ENCODE peak calls at places on chromosomes 16 and 17, in five cellular contexts. One of them, this sample, is unnamed.
A peak's percentile ranks its signal among the peaks of the same experiment; 100 is the strongest.

GRCh38 chr16:30875881-30876791 is 17.7 kb downstream of the BCL7C start:
- DNase-seq in astrocyte of the spinal cord: no peak
- DNase-seq in fibroblast of mammary gland: peak; percentile 9
- DNase-seq in tibial artery: no peak
- DNase-seq in left ventricle myocardium inferior: no peak
- DNase-seq in this sample: no peak

GRCh38 chr17:56821847-56822534 is 11.7 kb downstream of the C17orf67 start:
- DNase-seq in astrocyte of the spinal cord: no peak
- DNase-seq in fibroblast of mammary gland: no peak
- DNase-seq in tibial artery: no peak
- DNase-seq in left ventricle myocardium inferior: no peak
- DNase-seq in this sample: no peak

GRCh38 chr17:29039764-29040598 is 3.0 kb upstream of the PIPOX start:
- DNase-seq in astrocyte of the spinal cord: peak; percentile 90
- DNase-seq in fibroblast of mammary gland: peak; percentile 85
- DNase-seq in tibial artery: no peak
- DNase-seq in left ventricle myocardium inferior: no peak
- DNase-seq in this sample: peak; percentile 94

GRCh38 chr16:19524356-19524865 is 669 bp downstream of the CCP110 start:
- DNase-seq in astrocyte of the spinal cord: peak; percentile 2
- DNase-seq in fibroblast of mammary gland: no peak
- DNase-seq in tibial artery: no peak
- DNase-seq in left ventricle myocardium inferior: no peak
- DNase-seq in this sample: no peak

GRCh38 chr17:29116652-29117439 is 63.4 kb downstream of the MYO18A start:
- DNase-seq in astrocyte of the spinal cord: peak; percentile 66
- DNase-seq in fibroblast of mammary gland: peak; percentile 67
- DNase-seq in tibial artery: peak; percentile 80
- DNase-seq in left ventricle myocardium inferior: peak; percentile 83
- DNase-seq in this sample: no peak

GRCh38 chr16:23432176-23433128 is 20.5 kb downstream of the COG7 start:
- DNase-seq in astrocyte of the spinal cord: no peak
- DNase-seq in fibroblast of mammary gland: no peak
- DNase-seq in tibial artery: no peak
- DNase-seq in left ventricle myocardium inferior: no peak
- DNase-seq in this sample: no peak

GRCh38 chr16:84569382-84569987 is 48.4 kb downstream of the COTL1 start:
- DNase-seq in astrocyte of the spinal cord: no peak
- DNase-seq in fibroblast of mammary gland: no peak
- DNase-seq in tibial artery: no peak
- DNase-seq in left ventricle myocardium inferior: no peak
- DNase-seq in this sample: no peak

GRCh38 chr17:8680850-8681174 is 50.3 kb upstream of the MYH10 start:
- DNase-seq in astrocyte of the spinal cord: no peak
- DNase-seq in fibroblast of mammary gland: no peak
- DNase-seq in tibial artery: no peak
- DNase-seq in left ventricle myocardium inferior: no peak
- DNase-seq in this sample: no peak

GRCh38 chr16:30533748-30534367 is 800 bp downstream of the ZNF747 start:
- DNase-seq in astrocyte of the spinal cord: no peak
- DNase-seq in fibroblast of mammary gland: peak; percentile 10
- DNase-seq in tibial artery: no peak
- DNase-seq in left ventricle myocardium inferior: no peak
- DNase-seq in this sample: no peak

GRCh38 chr16:87939562-87940423 is 3.5 kb upstream of the CA5A start:
- DNase-seq in astrocyte of the spinal cord: no peak
- DNase-seq in fibroblast of mammary gland: no peak
- DNase-seq in tibial artery: no peak
- DNase-seq in left ventricle myocardium inferior: no peak
- DNase-seq in this sample: no peak

GRCh38 chr17:74898376-74898946 is 5.0 kb upstream of the FADS6 start:
- DNase-seq in astrocyte of the spinal cord: no peak
- DNase-seq in fibroblast of mammary gland: no peak
- DNase-seq in tibial artery: no peak
- DNase-seq in left ventricle myocardium inferior: no peak
- DNase-seq in this sample: no peak

GRCh38 chr17:43531955-43532354 is 14.2 kb downstream of the ETV4 start:
- DNase-seq in astrocyte of the spinal cord: no peak
- DNase-seq in fibroblast of mammary gland: no peak
- DNase-seq in tibial artery: no peak
- DNase-seq in left ventricle myocardium inferior: no peak
- DNase-seq in this sample: no peak

GRCh38 chr17:49156256-49156655 is 23.7 kb downstream of the B4GALNT2 start:
- DNase-seq in astrocyte of the spinal cord: no peak
- DNase-seq in fibroblast of mammary gland: no peak
- DNase-seq in tibial artery: no peak
- DNase-seq in left ventricle myocardium inferior: no peak
- DNase-seq in this sample: no peak

GRCh38 chr16:67957622-67958021 is 10.8 kb downstream of the SLC12A4 start:
- DNase-seq in astrocyte of the spinal cord: no peak
- DNase-seq in fibroblast of mammary gland: no peak
- DNase-seq in tibial artery: no peak
- DNase-seq in left ventricle myocardium inferior: no peak
- DNase-seq in this sample: no peak

GRCh38 chr17:42403150-42403549 is 14.9 kb upstream of the STAT3 start:
- DNase-seq in astrocyte of the spinal cord: no peak
- DNase-seq in fibroblast of mammary gland: no peak
- DNase-seq in tibial artery: no peak
- DNase-seq in left ventricle myocardium inferior: no peak
- DNase-seq in this sample: no peak

GRCh38 chr17:42365136-42365535 is 23.1 kb downstream of the STAT3 start:
- DNase-seq in astrocyte of the spinal cord: peak; percentile 83
- DNase-seq in fibroblast of mammary gland: peak; percentile 80
- DNase-seq in tibial artery: no peak
- DNase-seq in left ventricle myocardium inferior: no peak
- DNase-seq in this sample: no peak

GRCh38 chr16:26247063-26247462 is 555.3 kb downstream of the HS3ST4 start:
- DNase-seq in astrocyte of the spinal cord: no peak
- DNase-seq in fibroblast of mammary gland: no peak
- DNase-seq in tibial artery: no peak
- DNase-seq in left ventricle myocardium inferior: no peak
- DNase-seq in this sample: no peak

GRCh38 chr17:29136998-29137730 is 43.0 kb downstream of the MYO18A start:
- DNase-seq in astrocyte of the spinal cord: no peak
- DNase-seq in fibroblast of mammary gland: peak; percentile 80
- DNase-seq in tibial artery: no peak
- DNase-seq in left ventricle myocardium inferior: no peak
- DNase-seq in this sample: no peak

GRCh38 chr16:23435500-23435899 is 17.5 kb downstream of the COG7 start:
- DNase-seq in astrocyte of the spinal cord: peak; percentile 64
- DNase-seq in fibroblast of mammary gland: peak; percentile 51
- DNase-seq in tibial artery: no peak
- DNase-seq in left ventricle myocardium inferior: peak; percentile 39
- DNase-seq in this sample: peak; percentile 10

GRCh38 chr17:75933836-75934235 is 7.0 kb downstream of the FBF1 start:
- DNase-seq in astrocyte of the spinal cord: no peak
- DNase-seq in fibroblast of mammary gland: peak; percentile 47
- DNase-seq in tibial artery: no peak
- DNase-seq in left ventricle myocardium inferior: no peak
- DNase-seq in this sample: no peak

GRCh38 chr16:71963125-71963875 is 36.9 kb downstream of the PKD1L3 start:
- DNase-seq in astrocyte of the spinal cord: no peak
- DNase-seq in fibroblast of mammary gland: no peak
- DNase-seq in tibial artery: no peak
- DNase-seq in left ventricle myocardium inferior: no peak
- DNase-seq in this sample: no peak
- H3K4me3 ChIP-seq in astrocyte of the spinal cord: no peak overlapping the region
- H3K4me3 ChIP-seq in fibroblast of mammary gland: no peak overlapping the region
- H3K4me3 ChIP-seq in tibial artery: no peak overlapping the region
- H3K4me3 ChIP-seq in left ventricle myocardium inferior: no peak overlapping the region
- H3K4me3 ChIP-seq in this sample: no peak overlapping the region

GRCh38 chr17:39150104-39150634 is 1.3 kb downstream of the PLXDC1 start:
- DNase-seq in astrocyte of the spinal cord: no peak
- DNase-seq in fibroblast of mammary gland: no peak
- DNase-seq in tibial artery: no peak
- DNase-seq in left ventricle myocardium inferior: no peak
- DNase-seq in this sample: no peak
- H3K4me3 ChIP-seq in astrocyte of the spinal cord: no peak overlapping the region
- H3K4me3 ChIP-seq in fibroblast of mammary gland: no peak overlapping the region
- H3K4me3 ChIP-seq in tibial artery: no peak overlapping the region
- H3K4me3 ChIP-seq in left ventricle myocardium inferior: peak overlapping the region; percentile 75
- H3K4me3 ChIP-seq in this sample: no peak overlapping the region

GRCh38 chr17:81576621-81577277 is 24.6 kb upstream of the FAAP100 start:
- DNase-seq in astrocyte of the spinal cord: peak; percentile 89
- DNase-seq in fibroblast of mammary gland: peak; percentile 87
- DNase-seq in tibial artery: no peak
- DNase-seq in left ventricle myocardium inferior: no peak
- DNase-seq in this sample: peak; percentile 64
- H3K4me3 ChIP-seq in astrocyte of the spinal cord: no peak overlapping the region
- H3K4me3 ChIP-seq in fibroblast of mammary gland: peak overlapping the region; percentile 15
- H3K4me3 ChIP-seq in tibial artery: peak overlapping the region; percentile 28
- H3K4me3 ChIP-seq in left ventricle myocardium inferior: peak overlapping the region; percentile 28
- H3K4me3 ChIP-seq in this sample: no peak overlapping the region

GRCh38 chr17:51670899-51671298 is 410.6 kb downstream of the UTP18 start:
- DNase-seq in astrocyte of the spinal cord: no peak
- DNase-seq in fibroblast of mammary gland: no peak
- DNase-seq in tibial artery: no peak
- DNase-seq in left ventricle myocardium inferior: no peak
- DNase-seq in this sample: no peak
- H3K4me3 ChIP-seq in astrocyte of the spinal cord: no peak overlapping the region
- H3K4me3 ChIP-seq in fibroblast of mammary gland: no peak overlapping the region
- H3K4me3 ChIP-seq in tibial artery: no peak overlapping the region
- H3K4me3 ChIP-seq in left ventricle myocardium inferior: no peak overlapping the region
- H3K4me3 ChIP-seq in this sample: no peak overlapping the region

DNA sequence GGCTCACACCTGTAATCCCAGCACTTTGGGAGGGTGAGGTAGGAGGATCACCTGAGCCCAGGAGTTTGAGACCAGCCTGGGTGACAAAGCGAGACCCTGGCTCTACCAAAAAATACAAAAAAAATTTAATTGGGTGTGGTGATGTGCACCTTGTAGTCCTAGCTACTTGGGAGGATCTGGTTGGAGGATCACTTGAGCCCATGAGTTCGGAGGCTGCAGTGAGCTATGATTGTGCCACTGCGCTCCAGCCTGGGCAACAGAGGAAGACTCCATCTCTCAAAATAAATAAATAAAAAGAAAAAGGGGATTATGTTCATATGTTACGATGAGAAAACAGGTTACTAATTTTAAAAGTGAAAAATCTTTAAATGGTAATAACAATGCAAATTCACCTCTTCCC is 996 bp downstream of the MLKL start:
- DNase-seq in astrocyte of the spinal cord: no peak
- DNase-seq in fibroblast of mammary gland: no peak
- DNase-seq in tibial artery: no peak
- DNase-seq in left ventricle myocardium inferior: no peak
- DNase-seq in this sample: no peak
- H3K4me3 ChIP-seq in astrocyte of the spinal cord: peak overlapping the region; percentile 86
- H3K4me3 ChIP-seq in fibroblast of mammary gland: peak overlapping the region; percentile 90
- H3K4me3 ChIP-seq in tibial artery: peak overlapping the region; percentile 68
- H3K4me3 ChIP-seq in left ventricle myocardium inferior: peak overlapping the region; percentile 82
- H3K4me3 ChIP-seq in this sample: peak overlapping the region; percentile 87

GRCh38 chr16:75064403-75065148 is 52.0 kb downstream of the LDHD start:
- DNase-seq in astrocyte of the spinal cord: no peak
- DNase-seq in fibroblast of mammary gland: no peak
- DNase-seq in tibial artery: no peak
- DNase-seq in left ventricle myocardium inferior: no peak
- DNase-seq in this sample: no peak
- H3K4me3 ChIP-seq in astrocyte of the spinal cord: no peak overlapping the region
- H3K4me3 ChIP-seq in fibroblast of mammary gland: no peak overlapping the region
- H3K4me3 ChIP-seq in tibial artery: no peak overlapping the region
- H3K4me3 ChIP-seq in left ventricle myocardium inferior: no peak overlapping the region
- H3K4me3 ChIP-seq in this sample: no peak overlapping the region

GRCh38 chr17:77455878-77456234 is 315.1 kb downstream of the SEC14L1 start:
- DNase-seq in astrocyte of the spinal cord: no peak
- DNase-seq in fibroblast of mammary gland: no peak
- DNase-seq in tibial artery: no peak
- DNase-seq in left ventricle myocardium inferior: no peak
- DNase-seq in this sample: no peak

GRCh38 chr17:77453613-77454559 is 313.1 kb downstream of the SEC14L1 start:
- DNase-seq in astrocyte of the spinal cord: no peak
- DNase-seq in fibroblast of mammary gland: no peak
- DNase-seq in tibial artery: no peak
- DNase-seq in left ventricle myocardium inferior: no peak
- DNase-seq in this sample: no peak

GRCh38 chr17:77454560-77455095 is 313.9 kb downstream of the SEC14L1 start:
- DNase-seq in astrocyte of the spinal cord: no peak
- DNase-seq in fibroblast of mammary gland: no peak
- DNase-seq in tibial artery: no peak
- DNase-seq in left ventricle myocardium inferior: no peak
- DNase-seq in this sample: no peak

GRCh38 chr17:77456271-77456950 is 315.6 kb downstream of the SEC14L1 start:
- DNase-seq in astrocyte of the spinal cord: no peak
- DNase-seq in fibroblast of mammary gland: no peak
- DNase-seq in tibial artery: no peak
- DNase-seq in left ventricle myocardium inferior: no peak
- DNase-seq in this sample: no peak

GRCh38 chr17:77455111-77455877 is 314.5 kb downstream of the SEC14L1 start:
- DNase-seq in astrocyte of the spinal cord: peak; percentile 93
- DNase-seq in fibroblast of mammary gland: peak; percentile 95
- DNase-seq in tibial artery: no peak
- DNase-seq in left ventricle myocardium inferior: no peak
- DNase-seq in this sample: no peak
- H3K4me3 ChIP-seq in astrocyte of the spinal cord: no peak overlapping the region
- H3K4me3 ChIP-seq in fibroblast of mammary gland: no peak overlapping the region
- H3K4me3 ChIP-seq in tibial artery: no peak overlapping the region
- H3K4me3 ChIP-seq in left ventricle myocardium inferior: no peak overlapping the region
- H3K4me3 ChIP-seq in this sample: no peak overlapping the region

GRCh38 chr16:17744903-17745581 is 274.3 kb upstream of the XYLT1 start:
- DNase-seq in astrocyte of the spinal cord: no peak
- DNase-seq in fibroblast of mammary gland: no peak
- DNase-seq in tibial artery: no peak
- DNase-seq in left ventricle myocardium inferior: no peak
- DNase-seq in this sample: no peak
- H3K4me3 ChIP-seq in astrocyte of the spinal cord: no peak overlapping the region
- H3K4me3 ChIP-seq in fibroblast of mammary gland: no peak overlapping the region
- H3K4me3 ChIP-seq in tibial artery: peak overlapping the region; percentile 43
- H3K4me3 ChIP-seq in left ventricle myocardium inferior: no peak overlapping the region
- H3K4me3 ChIP-seq in this sample: peak overlapping the region; percentile 21

DNA sequence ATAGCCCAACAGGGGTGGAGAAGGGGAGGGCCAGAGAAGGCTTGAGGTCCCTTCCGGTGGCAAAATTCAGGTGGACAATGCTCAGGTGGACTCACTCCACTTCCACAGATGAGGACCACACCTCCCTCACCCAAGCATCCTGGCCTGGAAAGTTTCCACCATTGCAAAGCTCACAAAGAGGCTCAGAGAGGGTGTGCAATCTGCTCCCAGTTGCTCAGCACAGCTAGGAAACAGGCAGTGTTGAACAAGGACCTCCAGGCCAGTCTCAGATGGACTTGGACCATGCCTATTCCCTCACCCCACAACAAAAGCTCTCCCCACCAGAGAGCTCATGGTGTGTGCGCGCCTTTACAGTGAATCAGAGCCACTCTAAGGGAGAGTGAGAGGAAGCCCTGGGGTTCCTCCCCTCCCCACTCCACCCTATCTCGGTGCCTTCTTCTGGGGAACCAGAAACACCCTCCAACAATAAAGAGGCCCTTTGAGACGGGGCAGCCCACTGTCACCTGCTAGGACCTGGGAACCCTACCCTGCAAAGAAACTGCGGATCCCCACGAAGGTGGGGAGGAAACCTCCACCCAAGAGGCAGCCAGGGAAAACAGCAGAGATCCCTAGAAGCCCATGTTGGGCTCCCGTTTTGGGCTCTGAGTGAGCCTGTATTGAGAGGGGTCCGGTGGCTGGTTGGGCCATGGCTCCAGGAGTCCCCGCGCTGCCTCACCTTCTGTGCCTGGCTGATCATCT is 1.6 kb downstream of the FAM83G start:
- DNase-seq in astrocyte of the spinal cord: peak; percentile 57
- DNase-seq in fibroblast of mammary gland: peak; percentile 30
- DNase-seq in tibial artery: no peak
- DNase-seq in left ventricle myocardium inferior: no peak
- DNase-seq in this sample: no peak
- H3K4me3 ChIP-seq in astrocyte of the spinal cord: peak overlapping the region; percentile 65
- H3K4me3 ChIP-seq in fibroblast of mammary gland: peak overlapping the region; percentile 67
- H3K4me3 ChIP-seq in tibial artery: peak overlapping the region; percentile 74
- H3K4me3 ChIP-seq in left ventricle myocardium inferior: no peak overlapping the region
- H3K4me3 ChIP-seq in this sample: peak overlapping the region; percentile 60